ENCODE peak calls at places on chromosomes 4 and X, in six cellular contexts. D is testis; A is tibial nerve; Y is CD8-positive, alpha-beta T cell; N is cardiac muscle cell; J is heart right ventricle. T is an unnamed sample.

GRCh38 chrX:36908801-36909403 is 99.3 kb upstream of the FAM47C start:
- DNase-seq in D (no peak), J (no peak), Y (no peak), A (no peak), N (peak), T (no peak)

GRCh38 chr4:3659131-3659530 is 107.1 kb upstream of the ADRA2C start:
- DNase-seq in J (no peak), D (no peak), Y (no peak), N (no peak), A (no peak), T (no peak)

GRCh38 chrX:49951524-49952193 is 29.3 kb downstream of the CLCN5 start:
- DNase-seq in N (peak), Y (no peak), J (no peak), A (no peak), D (no peak), T (no peak)

GRCh38 chr4:83865417-83866150 is 329.7 kb downstream of the GPAT3 start:
- DNase-seq in A (no peak), J (no peak), Y (no peak), N (no peak), D (no peak), T (no peak)

GRCh38 chrX:119004920-119005524 is 30.6 kb downstream of the LONRF3 start:
- DNase-seq in N (peak), A (peak), D (peak), Y (peak), J (peak), T (no peak)

GRCh38 chr4:40514409-40515025 is 115.1 kb downstream of the RBM47 start:
- DNase-seq in D (no peak), N (no peak), Y (no peak), A (no peak), J (no peak), T (no peak)

GRCh38 chr4:85672116-85672515 is 197.2 kb downstream of the ARHGAP24 start:
- DNase-seq in D (no peak), Y (no peak), A (no peak), N (no peak), J (no peak), T (no peak)

GRCh38 chr4:163132469-163133222 is 34.0 kb downstream of the NAF1 start:
- DNase-seq in J (no peak), N (no peak), D (no peak), A (no peak), Y (no peak), T (no peak)

GRCh38 chr4:41384992-41385391 is 128.3 kb downstream of the UCHL1 start:
- DNase-seq in A (peak), D (peak), J (peak), N (peak), Y (no peak), T (peak)

GRCh38 chr4:39873823-39874222 is 103.9 kb downstream of the PDS5A start:
- DNase-seq in Y (no peak), N (peak), J (no peak), A (no peak), D (no peak), T (no peak)

GRCh38 chr4:22077571-22077970 is 129.0 kb upstream of the KCNIP4 start:
- DNase-seq in N (no peak), D (no peak), J (no peak), Y (no peak), A (no peak), T (no peak)

GRCh38 chrX:15497865-15498264 is 2.7 kb upstream of the BMX start:
- DNase-seq in J (peak), D (peak), Y (peak), A (peak), N (peak), T (peak)

GRCh38 chr4:80610845-80611244 is 275.3 kb downstream of the CFAP299 start:
- DNase-seq in D (no peak), N (peak), A (no peak), J (no peak), Y (no peak), T (no peak)

GRCh38 chr4:4491396-4491893 is 50.4 kb downstream of the STX18 start:
- DNase-seq in D (no peak), J (no peak), A (no peak), Y (no peak), N (no peak), T (no peak)

GRCh38 chrX:39935414-39936064 is 162.2 kb downstream of the BCOR start:
- DNase-seq in J (no peak), N (no peak), D (no peak), A (no peak), Y (no peak), T (no peak)

GRCh38 chrX:1589356-1590130 is 1.9 kb upstream of the AKAP17A start:
- DNase-seq in A (no peak), Y (no peak), J (no peak), D (no peak), N (no peak), T (no peak)

GRCh38 chr4:26624042-26624441 is 40.2 kb downstream of the TBC1D19 start:
- DNase-seq in Y (no peak), N (no peak), A (no peak), J (no peak), D (no peak), T (no peak)

GRCh38 chr4:37967749-37968148 is 7.6 kb downstream of the PTTG2 start:
- DNase-seq in N (no peak), Y (no peak), A (no peak), J (no peak), D (no peak), T (no peak)

GRCh38 chr4:118774989-118775388 is 60.9 kb downstream of the SEC24D start:
- DNase-seq in N (no peak), A (no peak), D (no peak), J (no peak), Y (no peak), T (no peak)

GRCh38 chr4:152983221-152983620 is 47.1 kb downstream of the FHDC1 start:
- DNase-seq in A (no peak), N (peak), J (no peak), Y (no peak), D (no peak), T (no peak)

GRCh38 chr4:7655267-7655548 is 220.5 kb upstream of the PSAPL1 start:
- DNase-seq in N (no peak), J (no peak), A (no peak), Y (no peak), D (no peak), T (no peak)

GRCh38 chr4:116872308-116872707 is 213.1 kb downstream of the TRAM1L1 start:
- DNase-seq in A (no peak), J (no peak), D (no peak), Y (no peak), N (no peak), T (no peak)

DNA sequence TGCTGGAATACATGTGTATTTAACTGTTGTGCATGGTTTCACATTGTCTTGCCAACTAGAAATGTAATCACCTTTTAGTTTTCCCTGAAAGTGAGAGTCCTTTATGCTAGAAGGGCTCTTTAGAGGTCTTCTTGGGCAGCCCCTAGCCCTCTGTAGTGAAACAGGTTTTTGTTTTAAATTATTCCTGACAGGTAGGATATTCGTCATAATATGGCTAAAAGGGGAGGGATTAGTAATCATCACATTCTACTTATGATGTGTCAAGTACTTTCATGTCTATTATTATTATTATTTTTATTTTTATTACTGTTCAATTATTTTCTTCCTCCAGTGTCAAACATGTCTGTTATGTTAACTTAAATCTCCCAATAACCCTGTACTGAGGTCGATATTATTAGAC is 35.5 kb downstream of the MSN start:
- DNase-seq in D (no peak), A (no peak), Y (no peak), J (no peak), N (no peak), T (no peak)
- H3K27ac ChIP-seq in D (no peak), A (peak), Y (no peak), J (peak), N (no peak), T (no peak)

GRCh38 chr4:1277667-1278335 is 11.9 kb upstream of the MAEA start:
- DNase-seq in J (no peak), Y (no peak), A (no peak), D (no peak), N (peak), T (no peak)
- TF ChIP-seq CTCF in J (no peak), Y (peak), A (no peak), D (no peak), N (peak), T (no peak)

DNA sequence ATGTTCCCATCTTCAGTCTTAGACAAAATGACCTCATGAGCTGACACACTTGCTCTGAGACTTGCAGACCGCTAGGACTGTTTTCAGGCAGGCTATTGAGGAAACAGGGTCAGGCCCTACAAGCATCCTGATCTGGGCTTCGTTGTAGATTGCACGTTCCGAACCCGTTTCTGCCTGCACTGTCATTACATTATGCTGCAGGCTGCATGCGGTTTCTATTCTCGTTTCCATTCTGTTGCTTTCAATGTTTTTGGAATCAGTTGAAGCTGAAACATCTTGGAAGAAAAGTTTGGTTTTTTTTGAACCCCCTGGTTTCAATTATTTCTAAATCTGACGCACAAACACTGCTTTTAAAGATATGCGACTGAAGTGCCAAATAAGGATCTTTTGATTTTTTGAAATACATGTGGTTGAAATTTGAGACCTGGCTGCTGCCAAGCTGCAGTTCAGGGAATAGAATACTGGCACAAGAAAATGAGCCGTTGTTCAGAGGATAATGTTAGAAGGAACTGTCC is 716.1 kb upstream of the INTU start:
- DNase-seq in A (peak), N (peak), J (no peak), D (peak), Y (no peak), T (no peak)
- H3K4me3 ChIP-seq in A (no peak), N (no peak), J (no peak), D (no peak), Y (no peak), T (no peak)

DNA sequence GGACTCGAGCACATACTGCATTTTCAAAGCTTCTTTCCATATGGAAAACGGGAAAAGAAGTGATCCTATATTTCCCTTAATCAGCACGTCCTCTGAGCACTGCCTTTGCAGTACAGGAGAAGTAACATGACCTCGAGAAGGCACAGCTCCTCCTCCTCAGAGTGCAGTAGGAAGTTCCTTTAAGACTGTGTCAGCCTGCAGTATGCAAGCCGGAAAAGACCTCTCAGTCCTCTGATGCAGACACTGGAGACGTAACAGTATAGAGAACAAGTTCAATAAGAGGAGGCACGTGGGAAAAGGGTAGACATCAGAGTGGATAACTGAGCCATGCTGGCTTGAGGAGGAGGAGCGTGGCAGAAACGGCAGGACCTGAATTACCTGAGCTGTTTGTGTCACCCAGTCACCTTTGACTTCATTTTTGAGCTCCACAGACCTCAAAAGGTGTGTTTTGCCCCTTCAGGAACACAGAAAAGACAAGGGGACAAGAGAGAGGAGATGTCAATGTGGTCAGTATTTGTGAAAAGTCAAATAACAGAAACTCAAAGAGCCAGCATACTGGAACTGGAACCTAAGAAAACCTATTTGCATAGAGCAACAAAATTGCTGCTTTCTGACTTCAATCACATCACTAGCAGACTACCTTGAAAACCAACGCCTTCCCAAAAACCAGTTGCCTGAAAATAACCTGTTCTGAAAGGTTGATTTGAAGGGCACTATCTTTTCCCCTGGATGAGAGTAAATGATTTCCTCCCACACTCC is 20.8 kb downstream of the IRF2 start:
- DNase-seq in Y (peak), J (peak), N (peak), D (peak), A (peak), T (no peak)
- H3K27ac ChIP-seq in Y (peak), J (no peak), N (no peak), D (no peak), A (peak), T (no peak)

DNA sequence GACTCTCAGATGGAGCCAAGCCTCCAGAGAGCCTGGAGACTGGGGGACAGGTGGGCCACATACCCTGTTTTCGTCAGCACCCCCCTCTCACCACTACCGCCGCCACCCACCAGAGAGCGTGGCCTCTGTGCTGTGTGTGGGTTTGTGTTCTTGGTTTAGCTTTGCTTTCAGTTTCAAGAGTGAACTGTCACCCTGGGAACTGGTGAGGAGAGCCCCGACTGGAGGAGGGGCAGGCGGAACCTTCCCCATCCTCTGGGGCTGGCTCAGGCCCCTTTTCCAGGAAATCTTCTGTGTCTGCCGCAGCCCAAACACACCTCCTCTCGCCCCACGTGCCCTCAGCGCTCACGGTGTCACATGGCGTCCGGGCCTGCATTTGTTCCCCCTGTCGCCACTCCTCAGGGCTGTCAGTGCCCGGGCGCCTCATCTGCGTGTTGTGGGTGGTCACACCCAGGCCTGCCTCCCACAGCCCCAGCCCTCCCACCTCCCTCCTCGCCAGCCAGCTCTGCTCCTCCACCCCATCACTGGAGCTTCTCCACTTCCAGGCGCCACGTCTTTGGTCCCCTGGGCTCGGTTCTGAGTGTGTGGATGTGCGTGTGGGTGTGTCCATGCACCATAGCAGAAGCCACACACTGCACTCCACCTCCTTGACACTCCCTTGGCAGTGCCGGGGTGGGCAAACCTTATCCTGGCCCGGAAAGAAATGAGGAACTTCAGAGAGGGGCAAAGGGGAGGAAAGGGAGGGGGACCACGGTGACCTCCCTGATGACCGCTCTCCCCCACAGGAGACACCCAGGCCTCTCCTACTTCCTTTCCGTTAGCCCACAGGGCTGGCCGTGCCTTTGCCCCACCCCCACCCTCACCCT is 27.8 kb downstream of the ELF4 start:
- DNase-seq in N (peak), J (peak), D (peak), Y (peak), A (no peak), T (no peak)
- TF ChIP-seq CTCF in N (no peak), J (peak), D (no peak), Y (no peak), A (peak), T (no peak)

DNA sequence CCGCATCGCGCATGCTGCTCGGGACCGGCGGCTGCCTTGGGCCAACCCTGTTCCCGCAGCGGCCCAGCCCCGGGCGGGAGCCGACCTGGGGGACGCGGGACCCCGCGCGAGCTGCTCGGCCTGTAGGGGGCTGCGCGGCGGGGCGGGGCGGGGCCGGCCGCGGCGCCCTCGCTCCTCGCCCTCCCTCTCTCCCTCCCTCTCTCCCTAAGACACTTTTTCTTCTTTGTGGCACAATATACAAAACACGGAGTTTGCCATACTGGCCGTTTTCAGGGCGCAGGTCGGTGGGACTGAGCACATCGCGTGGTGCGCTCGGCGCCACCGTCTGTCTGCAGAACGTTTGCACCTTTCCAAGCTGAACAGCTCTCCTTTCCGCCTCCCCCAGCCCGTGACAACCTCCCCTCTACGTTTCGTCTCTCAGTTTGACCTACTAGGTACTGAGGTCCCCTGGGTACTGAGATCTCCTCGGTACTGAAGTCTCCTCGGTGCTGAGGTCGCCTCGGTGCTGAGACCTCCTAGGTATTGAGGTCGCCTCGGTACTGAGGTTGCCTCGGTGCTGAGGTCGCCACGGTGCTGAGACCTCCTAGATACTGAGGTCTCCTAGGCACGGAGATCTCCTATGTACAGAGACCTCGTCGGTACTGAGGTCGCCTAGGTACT is 261.1 kb upstream of the PLCXD1 start:
- DNase-seq in N (no peak), A (no peak), Y (no peak), D (no peak), J (no peak), T (no peak)
- H3K4me3 ChIP-seq in N (no peak), A (no peak), Y (no peak), D (peak), J (peak), T (no peak)